ENCODE peak calls at places on chromosomes 7 and 10, in nine cellular contexts. X, C, G, L, D, T, Z, B and A are unnamed samples.
A peak's percentile ranks its signal among the peaks of the same experiment; 100 is the strongest.

GRCh38 chr10:62693306-62693705 is 111.2 kb upstream of the ADO start:
- DNase-seq in X (no peak), C (no peak), G (no peak), L (no peak), D (no peak), T (no peak), Z (no peak), B (no peak), A (no peak)

GRCh38 chr7:5709347-5709950 is 72.0 kb downstream of the RNF216 start:
- DNase-seq in X (no peak), C (no peak), G (peak; percentile 81), L (no peak), D (no peak), T (no peak), Z (no peak), B (no peak), A (no peak)

GRCh38 chr10:121935702-121936101 is 7.9 kb upstream of the ATE1 start:
- DNase-seq in X (no peak), C (no peak), G (no peak), L (no peak), D (no peak), T (no peak), Z (no peak), B (peak; percentile 64), A (peak; percentile 64)

GRCh38 chr10:48429309-48429708 is 122.8 kb downstream of the MAPK8 start:
- DNase-seq in X (no peak), C (no peak), G (no peak), L (no peak), D (no peak), T (no peak), Z (no peak), B (no peak), A (no peak)

GRCh38 chr7:159064121-159064815 is 80.4 kb downstream of the VIPR2 start:
- DNase-seq in X (no peak), C (no peak), G (no peak), L (no peak), D (no peak), T (no peak), Z (no peak), B (no peak), A (peak; percentile 80)

GRCh38 chr7:7861211-7861633 is 107.4 kb upstream of the GLCCI1 start:
- DNase-seq in X (no peak), C (no peak), G (peak; percentile 38), L (peak; percentile 2), D (peak; percentile 95), T (no peak), Z (no peak), B (no peak), A (no peak)

GRCh38 chr7:74479066-74479781 is 25.5 kb downstream of the GTF2IRD1 start:
- DNase-seq in X (no peak), C (no peak), G (peak; percentile 10), L (no peak), D (no peak), T (peak; percentile 74), Z (peak; percentile 33), B (no peak), A (no peak)

GRCh38 chr10:74813860-74814259 is 12.5 kb upstream of the KAT6B start:
- DNase-seq in X (no peak), C (no peak), G (no peak), L (no peak), D (no peak), T (no peak), Z (no peak), B (no peak), A (no peak)

GRCh38 chr10:35643151-35643975 is 1.3 kb upstream of the FZD8 start:
- DNase-seq in X (peak; percentile 27), C (peak; percentile 43), G (peak; percentile 63), L (peak; percentile 36), D (no peak), T (peak; percentile 65), Z (peak; percentile 78), B (peak; percentile 22), A (peak; percentile 90)

GRCh38 chr10:58384095-58384494 is 1.1 kb upstream of the TFAM start:
- DNase-seq in X (no peak), C (no peak), G (no peak), L (no peak), D (peak; percentile 10), T (no peak), Z (no peak), B (no peak), A (no peak)

GRCh38 chr10:104630731-104631130 is 10.4 kb upstream of the SORCS3 start:
- DNase-seq in X (no peak), C (no peak), G (no peak), L (no peak), D (no peak), T (no peak), Z (no peak), B (no peak), A (no peak)

GRCh38 chr10:27457261-27457945 is 46.7 kb upstream of the RAB18 start:
- DNase-seq in X (no peak), C (no peak), G (no peak), L (no peak), D (no peak), T (no peak), Z (no peak), B (no peak), A (no peak)

GRCh38 chr7:107180378-107180777 is 11.6 kb downstream of the HBP1 start:
- DNase-seq in X (no peak), C (no peak), G (peak; percentile 50), L (peak; percentile 16), D (peak; percentile 84), T (peak; percentile 41), Z (no peak), B (peak; percentile 25), A (no peak)

GRCh38 chr7:55019691-55020480 is 1.1 kb downstream of the EGFR start:
- DNase-seq in X (no peak), C (peak; percentile 17), G (no peak), L (peak; percentile 62), D (peak; percentile 27), T (no peak), Z (no peak), B (peak; percentile 51), A (peak; percentile 91)

GRCh38 chr10:80415734-80416281 is 7.5 kb downstream of the PRXL2A start:
- DNase-seq in X (no peak), C (no peak), G (no peak), L (no peak), D (no peak), T (no peak), Z (no peak), B (no peak), A (no peak)
- H3K4me3 ChIP-seq in X (no peak overlapping the region), C (no peak overlapping the region), G (no peak overlapping the region), L (no peak overlapping the region), D (no peak overlapping the region), T (no peak overlapping the region), Z (no peak overlapping the region), B (no peak overlapping the region), A (no peak overlapping the region)

GRCh38 chr7:104327534-104327933 is 869 bp upstream of the LHFPL3 start:
- DNase-seq in X (no peak), C (no peak), G (no peak), L (no peak), D (no peak), T (no peak), Z (no peak), B (no peak), A (no peak)
- H3K4me3 ChIP-seq in X (no peak overlapping the region), C (no peak overlapping the region), G (no peak overlapping the region), L (no peak overlapping the region), D (no peak overlapping the region), T (no peak overlapping the region), Z (no peak overlapping the region), B (no peak overlapping the region), A (no peak overlapping the region)

DNA sequence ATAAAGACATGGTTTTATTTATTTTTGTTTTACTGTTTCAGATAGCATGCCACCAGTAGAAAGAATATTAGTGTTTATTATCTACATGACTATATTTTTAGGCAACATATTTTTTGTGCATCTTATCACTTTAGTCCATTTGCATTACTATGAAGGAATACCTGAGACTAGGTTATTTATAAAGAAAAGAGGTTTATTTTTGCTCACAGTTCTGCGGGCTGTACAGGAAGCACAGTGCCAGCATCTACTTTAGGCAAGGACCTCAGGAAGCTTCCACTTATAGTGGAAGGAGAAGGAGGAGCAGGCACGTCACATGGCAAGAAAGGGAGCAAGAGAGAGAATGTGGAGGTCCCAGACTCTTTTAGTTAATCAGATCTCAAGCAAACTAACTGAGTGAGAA is 5.7 kb downstream of the CAV2 start:
- DNase-seq in X (no peak), C (no peak), G (no peak), L (no peak), D (no peak), T (no peak), Z (no peak), B (no peak), A (no peak)
- H3K4me3 ChIP-seq in X (peak overlapping the region; percentile 26), C (no peak overlapping the region), G (no peak overlapping the region), L (no peak overlapping the region), D (no peak overlapping the region), T (no peak overlapping the region), Z (no peak overlapping the region), B (no peak overlapping the region), A (no peak overlapping the region)

GRCh38 chr7:105638324-105638723 is 57.0 kb upstream of the EFCAB10 start:
- DNase-seq in X (no peak), C (no peak), G (no peak), L (no peak), D (no peak), T (no peak), Z (no peak), B (no peak), A (no peak)

GRCh38 chr7:105638942-105639495 is 57.7 kb upstream of the EFCAB10 start:
- DNase-seq in X (no peak), C (peak; percentile 46), G (no peak), L (no peak), D (no peak), T (no peak), Z (no peak), B (no peak), A (no peak)

GRCh38 chr7:105636982-105637381 is 55.7 kb upstream of the EFCAB10 start:
- DNase-seq in X (no peak), C (no peak), G (no peak), L (no peak), D (no peak), T (no peak), Z (no peak), B (no peak), A (no peak)

GRCh38 chr7:105639677-105640493 is 58.6 kb upstream of the EFCAB10 start:
- DNase-seq in X (no peak), C (no peak), G (no peak), L (no peak), D (no peak), T (no peak), Z (no peak), B (no peak), A (no peak)

DNA sequence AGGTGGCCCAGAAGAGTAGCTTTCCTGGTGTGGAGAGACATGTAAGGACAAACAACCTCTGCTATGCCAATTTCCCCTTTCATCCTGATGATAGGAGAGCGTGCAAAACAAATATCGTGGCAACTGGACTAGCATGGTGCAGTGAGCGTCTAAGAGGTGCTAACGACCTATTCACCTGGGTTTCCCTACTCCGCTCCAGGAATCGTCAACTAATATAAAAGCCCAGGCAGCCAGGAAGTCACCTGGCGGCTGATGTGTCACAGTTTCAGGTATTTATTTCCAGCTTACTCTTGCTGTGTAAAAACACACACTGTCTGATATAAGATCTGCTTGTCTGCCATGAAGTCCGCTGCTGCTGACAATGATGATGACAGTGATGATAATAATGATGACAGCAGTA is 56.5 kb upstream of the EFCAB10 start:
- DNase-seq in X (no peak), C (no peak), G (no peak), L (no peak), D (no peak), T (no peak), Z (no peak), B (no peak), A (no peak)
- H3K4me3 ChIP-seq in X (no peak overlapping the region), C (no peak overlapping the region), G (no peak overlapping the region), L (no peak overlapping the region), D (no peak overlapping the region), T (no peak overlapping the region), Z (no peak overlapping the region), B (no peak overlapping the region), A (no peak overlapping the region)